ENCODE peak calls at places on chromosomes 2 and 18, in ten cellular contexts. One of them, this sample, is unnamed.

GRCh38 chr18:79690586-79691482 is 11.2 kb downstream of the CTDP1 start:
- DNase-seq in left lung: peak; percentile 36
- DNase-seq in glutamatergic neuron: peak; percentile 50
- DNase-seq in cardiac muscle cell: no peak
- DNase-seq in MM.1S: no peak
- DNase-seq in neural crest cell: no peak
- DNase-seq in nephron progenitor cell: no peak
- DNase-seq in fibroblast of mammary gland: no peak
- DNase-seq in epithelial cell of esophagus: no peak
- DNase-seq in chondrocyte: no peak
- DNase-seq in this sample: no peak

GRCh38 chr2:205680067-205680466 is 2.2 kb upstream of the NRP2 start:
- DNase-seq in epithelial cell of esophagus: peak; percentile 90
- DNase-seq in nephron progenitor cell: peak; percentile 80
- DNase-seq in left lung: no peak
- DNase-seq in neural crest cell: peak; percentile 74
- DNase-seq in fibroblast of mammary gland: peak; percentile 91
- DNase-seq in chondrocyte: no peak
- DNase-seq in glutamatergic neuron: peak; percentile 67
- DNase-seq in MM.1S: peak; percentile 76
- DNase-seq in cardiac muscle cell: peak; percentile 90
- DNase-seq in this sample: peak; percentile 77

GRCh38 chr2:107595749-107596148 is 230.9 kb upstream of the RGPD4 start:
- DNase-seq in left lung: no peak
- DNase-seq in fibroblast of mammary gland: peak; percentile 87
- DNase-seq in glutamatergic neuron: no peak
- DNase-seq in neural crest cell: no peak
- DNase-seq in nephron progenitor cell: no peak
- DNase-seq in epithelial cell of esophagus: peak; percentile 61
- DNase-seq in cardiac muscle cell: peak; percentile 26
- DNase-seq in MM.1S: no peak
- DNase-seq in chondrocyte: no peak
- DNase-seq in this sample: no peak

GRCh38 chr2:17791121-17791902 is 24.9 kb upstream of the MSGN1 start:
- DNase-seq in MM.1S: no peak
- DNase-seq in nephron progenitor cell: no peak
- DNase-seq in epithelial cell of esophagus: no peak
- DNase-seq in glutamatergic neuron: no peak
- DNase-seq in fibroblast of mammary gland: peak; percentile 83
- DNase-seq in left lung: no peak
- DNase-seq in cardiac muscle cell: peak; percentile 91
- DNase-seq in neural crest cell: no peak
- DNase-seq in chondrocyte: no peak
- DNase-seq in this sample: no peak

GRCh38 chr2:153477641-153478288 is 797 bp downstream of the RPRM start:
- DNase-seq in fibroblast of mammary gland: no peak
- DNase-seq in left lung: peak; percentile 58
- DNase-seq in epithelial cell of esophagus: no peak
- DNase-seq in MM.1S: no peak
- DNase-seq in cardiac muscle cell: no peak
- DNase-seq in nephron progenitor cell: no peak
- DNase-seq in glutamatergic neuron: peak; percentile 22
- DNase-seq in chondrocyte: no peak
- DNase-seq in neural crest cell: peak; percentile 7
- DNase-seq in this sample: no peak

GRCh38 chr2:27040282-27040681 is 7.5 kb downstream of the TMEM214 start:
- DNase-seq in left lung: no peak
- DNase-seq in nephron progenitor cell: no peak
- DNase-seq in MM.1S: no peak
- DNase-seq in cardiac muscle cell: no peak
- DNase-seq in epithelial cell of esophagus: no peak
- DNase-seq in fibroblast of mammary gland: no peak
- DNase-seq in glutamatergic neuron: no peak
- DNase-seq in neural crest cell: no peak
- DNase-seq in chondrocyte: no peak
- DNase-seq in this sample: no peak

GRCh38 chr2:20868377-20868776 is 45.5 kb upstream of the LDAH start:
- DNase-seq in nephron progenitor cell: no peak
- DNase-seq in left lung: no peak
- DNase-seq in MM.1S: peak; percentile 67
- DNase-seq in glutamatergic neuron: no peak
- DNase-seq in neural crest cell: no peak
- DNase-seq in fibroblast of mammary gland: no peak
- DNase-seq in chondrocyte: no peak
- DNase-seq in epithelial cell of esophagus: peak; percentile 20
- DNase-seq in cardiac muscle cell: no peak
- DNase-seq in this sample: peak; percentile 74

GRCh38 chr2:200677721-200678532 is 92.1 kb downstream of the AOX1 start:
- DNase-seq in chondrocyte: no peak
- DNase-seq in fibroblast of mammary gland: peak; percentile 85
- DNase-seq in epithelial cell of esophagus: no peak
- DNase-seq in MM.1S: no peak
- DNase-seq in neural crest cell: no peak
- DNase-seq in nephron progenitor cell: no peak
- DNase-seq in left lung: no peak
- DNase-seq in glutamatergic neuron: no peak
- DNase-seq in cardiac muscle cell: peak; percentile 91
- DNase-seq in this sample: no peak

GRCh38 chr18:31658670-31659573 is 25.5 kb downstream of the B4GALT6 start:
- DNase-seq in cardiac muscle cell: no peak
- DNase-seq in epithelial cell of esophagus: no peak
- DNase-seq in nephron progenitor cell: no peak
- DNase-seq in fibroblast of mammary gland: peak; percentile 53
- DNase-seq in left lung: no peak
- DNase-seq in neural crest cell: no peak
- DNase-seq in chondrocyte: no peak
- DNase-seq in MM.1S: peak; percentile 77
- DNase-seq in glutamatergic neuron: no peak
- DNase-seq in this sample: peak; percentile 90

GRCh38 chr2:218218409-218219185 is 1.6 kb downstream of the ARPC2 start:
- DNase-seq in chondrocyte: no peak
- DNase-seq in nephron progenitor cell: no peak
- DNase-seq in neural crest cell: no peak
- DNase-seq in glutamatergic neuron: no peak
- DNase-seq in MM.1S: peak; percentile 33
- DNase-seq in fibroblast of mammary gland: no peak
- DNase-seq in cardiac muscle cell: peak; percentile 16
- DNase-seq in left lung: no peak
- DNase-seq in epithelial cell of esophagus: peak; percentile 95
- DNase-seq in this sample: peak; percentile 68

GRCh38 chr2:37625781-37626548 is 45.5 kb downstream of the CDC42EP3 start:
- DNase-seq in nephron progenitor cell: no peak
- DNase-seq in glutamatergic neuron: no peak
- DNase-seq in cardiac muscle cell: no peak
- DNase-seq in MM.1S: peak; percentile 89
- DNase-seq in neural crest cell: no peak
- DNase-seq in left lung: no peak
- DNase-seq in epithelial cell of esophagus: no peak
- DNase-seq in fibroblast of mammary gland: no peak
- DNase-seq in chondrocyte: no peak
- DNase-seq in this sample: peak; percentile 87

GRCh38 chr18:9516437-9517064 is 41.2 kb downstream of the RALBP1 start:
- DNase-seq in epithelial cell of esophagus: peak; percentile 51
- DNase-seq in glutamatergic neuron: no peak
- DNase-seq in fibroblast of mammary gland: peak; percentile 59
- DNase-seq in neural crest cell: no peak
- DNase-seq in MM.1S: peak; percentile 57
- DNase-seq in cardiac muscle cell: peak; percentile 60
- DNase-seq in nephron progenitor cell: peak; percentile 10
- DNase-seq in chondrocyte: no peak
- DNase-seq in left lung: no peak
- DNase-seq in this sample: peak; percentile 48

GRCh38 chr18:22604390-22604985 is 186.8 kb upstream of the CTAGE1 start:
- DNase-seq in epithelial cell of esophagus: peak; percentile 23
- DNase-seq in fibroblast of mammary gland: no peak
- DNase-seq in left lung: peak; percentile 74
- DNase-seq in cardiac muscle cell: peak; percentile 90
- DNase-seq in neural crest cell: no peak
- DNase-seq in glutamatergic neuron: no peak
- DNase-seq in MM.1S: no peak
- DNase-seq in nephron progenitor cell: no peak
- DNase-seq in chondrocyte: no peak
- DNase-seq in this sample: peak; percentile 3

GRCh38 chr2:38603402-38604265 is 906 bp upstream of the HNRNPLL start:
- DNase-seq in epithelial cell of esophagus: peak; percentile 82
- DNase-seq in nephron progenitor cell: peak; percentile 77
- DNase-seq in chondrocyte: no peak
- DNase-seq in neural crest cell: peak; percentile 69
- DNase-seq in MM.1S: peak; percentile 88
- DNase-seq in left lung: peak; percentile 95
- DNase-seq in glutamatergic neuron: peak; percentile 85
- DNase-seq in cardiac muscle cell: peak; percentile 85
- DNase-seq in fibroblast of mammary gland: peak; percentile 80
- DNase-seq in this sample: peak; percentile 92

GRCh38 chr2:173347305-173348168 is 7.1 kb upstream of the CDCA7 start:
- DNase-seq in chondrocyte: no peak
- DNase-seq in neural crest cell: no peak
- DNase-seq in left lung: no peak
- DNase-seq in MM.1S: no peak
- DNase-seq in cardiac muscle cell: no peak
- DNase-seq in glutamatergic neuron: no peak
- DNase-seq in fibroblast of mammary gland: no peak
- DNase-seq in nephron progenitor cell: no peak
- DNase-seq in epithelial cell of esophagus: no peak
- DNase-seq in this sample: peak; percentile 54

GRCh38 chr18:58402951-58403702 is 225.8 kb downstream of the ALPK2 start:
- DNase-seq in fibroblast of mammary gland: no peak
- DNase-seq in chondrocyte: no peak
- DNase-seq in neural crest cell: no peak
- DNase-seq in MM.1S: no peak
- DNase-seq in nephron progenitor cell: no peak
- DNase-seq in epithelial cell of esophagus: no peak
- DNase-seq in left lung: no peak
- DNase-seq in cardiac muscle cell: no peak
- DNase-seq in glutamatergic neuron: no peak
- DNase-seq in this sample: no peak

GRCh38 chr2:55311444-55311870 is 42.4 kb upstream of the MTIF2 start:
- DNase-seq in glutamatergic neuron: no peak
- DNase-seq in epithelial cell of esophagus: peak; percentile 58
- DNase-seq in nephron progenitor cell: no peak
- DNase-seq in MM.1S: no peak
- DNase-seq in chondrocyte: no peak
- DNase-seq in neural crest cell: no peak
- DNase-seq in fibroblast of mammary gland: peak; percentile 86
- DNase-seq in cardiac muscle cell: peak; percentile 44
- DNase-seq in left lung: no peak
- DNase-seq in this sample: peak; percentile 82

DNA sequence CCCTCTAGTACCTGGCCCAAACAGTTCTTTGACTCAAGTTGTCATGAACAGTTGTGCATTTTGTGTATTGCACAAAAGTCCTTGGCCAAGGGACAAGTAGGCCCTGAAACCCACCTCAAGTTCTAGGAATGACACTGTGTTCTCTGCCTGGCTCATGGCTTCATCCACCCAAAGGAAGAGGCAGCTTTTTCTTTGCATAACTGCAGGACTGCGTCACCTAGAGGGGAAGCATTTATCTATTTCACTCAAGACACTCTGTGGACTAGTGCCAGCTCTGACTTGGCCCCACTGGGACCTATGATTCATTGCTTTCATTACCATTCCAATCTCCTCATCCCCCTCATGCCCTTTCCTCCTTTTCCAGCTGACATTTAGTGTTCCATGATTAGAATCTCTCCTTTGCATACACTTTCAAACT is 119.3 kb upstream of the SIX2 start:
- DNase-seq in chondrocyte: no peak
- DNase-seq in glutamatergic neuron: no peak
- DNase-seq in fibroblast of mammary gland: peak; percentile 99
- DNase-seq in nephron progenitor cell: no peak
- DNase-seq in neural crest cell: no peak
- DNase-seq in MM.1S: no peak
- DNase-seq in cardiac muscle cell: peak; percentile 98
- DNase-seq in left lung: no peak
- DNase-seq in epithelial cell of esophagus: peak; percentile 84
- DNase-seq in this sample: no peak
- TF ChIP-seq CTCF in chondrocyte: peak; percentile 63
- TF ChIP-seq CTCF in glutamatergic neuron: no peak
- TF ChIP-seq CTCF in fibroblast of mammary gland: peak; percentile 13
- TF ChIP-seq CTCF in nephron progenitor cell: no peak
- TF ChIP-seq CTCF in neural crest cell: no peak
- TF ChIP-seq CTCF in MM.1S: no peak
- TF ChIP-seq CTCF in cardiac muscle cell: peak; percentile 29
- TF ChIP-seq CTCF in left lung: no peak
- TF ChIP-seq CTCF in epithelial cell of esophagus: no peak
- TF ChIP-seq CTCF in this sample: no peak

DNA sequence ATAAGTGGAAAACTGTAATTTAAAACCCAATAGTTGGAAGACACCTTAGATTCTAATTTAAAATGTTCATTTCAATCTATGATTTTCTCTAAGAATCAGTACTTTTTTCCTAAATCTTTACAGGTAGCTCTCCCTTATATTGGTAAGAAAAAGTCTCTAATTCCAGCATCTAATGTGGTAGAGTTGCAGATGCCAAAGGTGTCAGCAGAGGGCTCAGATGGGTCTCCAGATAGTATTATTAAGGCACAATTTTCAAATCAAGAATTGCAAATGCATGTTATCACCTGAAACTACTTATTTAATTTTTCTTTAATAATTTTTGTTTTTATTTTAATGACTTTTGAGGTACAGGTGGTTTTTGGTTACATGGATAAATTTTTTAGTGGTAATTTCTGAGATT is 25.5 kb upstream of the ITGA4 start:
- DNase-seq in cardiac muscle cell: no peak
- DNase-seq in MM.1S: no peak
- DNase-seq in neural crest cell: no peak
- DNase-seq in nephron progenitor cell: no peak
- DNase-seq in chondrocyte: no peak
- DNase-seq in epithelial cell of esophagus: no peak
- DNase-seq in glutamatergic neuron: no peak
- DNase-seq in left lung: no peak
- DNase-seq in fibroblast of mammary gland: no peak
- DNase-seq in this sample: no peak
- TF ChIP-seq CTCF in cardiac muscle cell: no peak
- TF ChIP-seq CTCF in MM.1S: no peak
- TF ChIP-seq CTCF in neural crest cell: no peak
- TF ChIP-seq CTCF in nephron progenitor cell: no peak
- TF ChIP-seq CTCF in chondrocyte: peak; percentile 23
- TF ChIP-seq CTCF in epithelial cell of esophagus: peak; percentile 5
- TF ChIP-seq CTCF in glutamatergic neuron: no peak
- TF ChIP-seq CTCF in left lung: no peak
- TF ChIP-seq CTCF in fibroblast of mammary gland: no peak
- TF ChIP-seq CTCF in this sample: no peak

GRCh38 chr2:78907089-78907488 is 118.4 kb upstream of the REG3G start:
- DNase-seq in MM.1S: no peak
- DNase-seq in left lung: no peak
- DNase-seq in cardiac muscle cell: no peak
- DNase-seq in fibroblast of mammary gland: no peak
- DNase-seq in chondrocyte: no peak
- DNase-seq in nephron progenitor cell: no peak
- DNase-seq in glutamatergic neuron: no peak
- DNase-seq in epithelial cell of esophagus: no peak
- DNase-seq in neural crest cell: no peak
- DNase-seq in this sample: no peak
- TF ChIP-seq CTCF in MM.1S: no peak
- TF ChIP-seq CTCF in left lung: no peak
- TF ChIP-seq CTCF in cardiac muscle cell: no peak
- TF ChIP-seq CTCF in fibroblast of mammary gland: no peak
- TF ChIP-seq CTCF in chondrocyte: no peak
- TF ChIP-seq CTCF in nephron progenitor cell: no peak
- TF ChIP-seq CTCF in glutamatergic neuron: no peak
- TF ChIP-seq CTCF in epithelial cell of esophagus: no peak
- TF ChIP-seq CTCF in neural crest cell: no peak
- TF ChIP-seq CTCF in this sample: no peak

GRCh38 chr2:16034151-16034974 is 94.0 kb downstream of the MYCN start:
- DNase-seq in MM.1S: no peak
- DNase-seq in glutamatergic neuron: peak; percentile 30
- DNase-seq in left lung: no peak
- DNase-seq in nephron progenitor cell: peak; percentile 36
- DNase-seq in chondrocyte: no peak
- DNase-seq in fibroblast of mammary gland: no peak
- DNase-seq in neural crest cell: peak; percentile 35
- DNase-seq in cardiac muscle cell: no peak
- DNase-seq in epithelial cell of esophagus: no peak
- DNase-seq in this sample: no peak
- TF ChIP-seq CTCF in MM.1S: no peak
- TF ChIP-seq CTCF in glutamatergic neuron: no peak
- TF ChIP-seq CTCF in left lung: no peak
- TF ChIP-seq CTCF in nephron progenitor cell: peak; percentile 37
- TF ChIP-seq CTCF in chondrocyte: peak; percentile 3
- TF ChIP-seq CTCF in fibroblast of mammary gland: no peak
- TF ChIP-seq CTCF in neural crest cell: peak; percentile 53
- TF ChIP-seq CTCF in cardiac muscle cell: no peak
- TF ChIP-seq CTCF in epithelial cell of esophagus: no peak
- TF ChIP-seq CTCF in this sample: peak; percentile 17